ENCODE peak calls at places on chromosomes 1 and 21, in nine cellular contexts. One of them, this sample, is unnamed.

GRCh38 chr1:42429623-42430022 is 26.2 kb downstream of the ZMYND12 start:
- DNase-seq in tibial nerve: no peak
- DNase-seq in AG04450: no peak
- DNase-seq in colonic mucosa: no peak
- DNase-seq in ovary: no peak
- DNase-seq in lower lobe of right lung: no peak
- DNase-seq in transverse colon: no peak
- DNase-seq in GM12878: no peak
- DNase-seq in SJSA1: no peak
- DNase-seq in this sample: no peak

GRCh38 chr1:54221867-54222484 is 22.0 kb downstream of the MRPL37 start:
- DNase-seq in ovary: no peak
- DNase-seq in lower lobe of right lung: no peak
- DNase-seq in AG04450: no peak
- DNase-seq in transverse colon: no peak
- DNase-seq in GM12878: no peak
- DNase-seq in tibial nerve: no peak
- DNase-seq in SJSA1: no peak
- DNase-seq in colonic mucosa: no peak
- DNase-seq in this sample: no peak

GRCh38 chr1:246219508-246220030 is 287.5 kb downstream of the SMYD3 start:
- DNase-seq in lower lobe of right lung: no peak
- DNase-seq in colonic mucosa: no peak
- DNase-seq in SJSA1: no peak
- DNase-seq in tibial nerve: no peak
- DNase-seq in GM12878: no peak
- DNase-seq in ovary: no peak
- DNase-seq in AG04450: no peak
- DNase-seq in transverse colon: no peak
- DNase-seq in this sample: no peak

GRCh38 chr1:215473943-215474342 is 93.2 kb upstream of the KCTD3 start:
- DNase-seq in AG04450: no peak
- DNase-seq in GM12878: no peak
- DNase-seq in ovary: no peak
- DNase-seq in tibial nerve: no peak
- DNase-seq in colonic mucosa: no peak
- DNase-seq in SJSA1: no peak
- DNase-seq in transverse colon: no peak
- DNase-seq in lower lobe of right lung: no peak
- DNase-seq in this sample: no peak

GRCh38 chr1:30525631-30525979 is 197.8 kb downstream of the MATN1 start:
- DNase-seq in AG04450: no peak
- DNase-seq in lower lobe of right lung: no peak
- DNase-seq in SJSA1: peak; percentile 73
- DNase-seq in ovary: no peak
- DNase-seq in GM12878: no peak
- DNase-seq in tibial nerve: no peak
- DNase-seq in transverse colon: no peak
- DNase-seq in colonic mucosa: no peak
- DNase-seq in this sample: no peak

GRCh38 chr1:68384872-68385390 is 64.8 kb downstream of the RPE65 start:
- DNase-seq in tibial nerve: no peak
- DNase-seq in AG04450: peak; percentile 41
- DNase-seq in colonic mucosa: no peak
- DNase-seq in lower lobe of right lung: no peak
- DNase-seq in SJSA1: no peak
- DNase-seq in transverse colon: no peak
- DNase-seq in ovary: no peak
- DNase-seq in GM12878: no peak
- DNase-seq in this sample: no peak

GRCh38 chr1:155117610-155118009 is 10.1 kb upstream of the EFNA1 start:
- DNase-seq in SJSA1: no peak
- DNase-seq in GM12878: no peak
- DNase-seq in transverse colon: no peak
- DNase-seq in ovary: no peak
- DNase-seq in AG04450: no peak
- DNase-seq in tibial nerve: no peak
- DNase-seq in lower lobe of right lung: no peak
- DNase-seq in colonic mucosa: no peak
- DNase-seq in this sample: no peak

GRCh38 chr1:39676951-39677350 is 5.0 kb upstream of the NT5C1A start:
- DNase-seq in AG04450: no peak
- DNase-seq in lower lobe of right lung: peak; percentile 60
- DNase-seq in SJSA1: no peak
- DNase-seq in ovary: no peak
- DNase-seq in colonic mucosa: no peak
- DNase-seq in GM12878: no peak
- DNase-seq in tibial nerve: no peak
- DNase-seq in transverse colon: no peak
- DNase-seq in this sample: no peak

GRCh38 chr21:22174746-22175145 is 1176.5 kb downstream of the NCAM2 start:
- DNase-seq in ovary: no peak
- DNase-seq in SJSA1: no peak
- DNase-seq in GM12878: no peak
- DNase-seq in transverse colon: no peak
- DNase-seq in AG04450: no peak
- DNase-seq in lower lobe of right lung: no peak
- DNase-seq in colonic mucosa: no peak
- DNase-seq in tibial nerve: no peak
- DNase-seq in this sample: no peak

GRCh38 chr21:37338671-37339526 is 27.7 kb upstream of the DYRK1A start:
- DNase-seq in SJSA1: peak; percentile 87
- DNase-seq in ovary: peak; percentile 48
- DNase-seq in AG04450: peak; percentile 70
- DNase-seq in transverse colon: no peak
- DNase-seq in GM12878: no peak
- DNase-seq in tibial nerve: no peak
- DNase-seq in lower lobe of right lung: no peak
- DNase-seq in colonic mucosa: peak; percentile 23
- DNase-seq in this sample: no peak

GRCh38 chr1:46246548-46247432 is 773 bp upstream of the RAD54L start:
- DNase-seq in GM12878: no peak
- DNase-seq in tibial nerve: peak; percentile 17
- DNase-seq in AG04450: no peak
- DNase-seq in ovary: peak; percentile 70
- DNase-seq in lower lobe of right lung: peak; percentile 76
- DNase-seq in SJSA1: peak; percentile 59
- DNase-seq in transverse colon: peak; percentile 65
- DNase-seq in colonic mucosa: peak; percentile 61
- DNase-seq in this sample: peak; percentile 18

GRCh38 chr1:19921310-19921709 is 2.1 kb downstream of the PLA2G2E start:
- DNase-seq in tibial nerve: no peak
- DNase-seq in SJSA1: no peak
- DNase-seq in transverse colon: peak; percentile 64
- DNase-seq in colonic mucosa: peak; percentile 79
- DNase-seq in AG04450: no peak
- DNase-seq in GM12878: no peak
- DNase-seq in ovary: no peak
- DNase-seq in lower lobe of right lung: no peak
- DNase-seq in this sample: no peak

GRCh38 chr1:19922015-19922688 is 1.3 kb downstream of the PLA2G2E start:
- DNase-seq in GM12878: no peak
- DNase-seq in transverse colon: no peak
- DNase-seq in tibial nerve: no peak
- DNase-seq in colonic mucosa: no peak
- DNase-seq in SJSA1: no peak
- DNase-seq in lower lobe of right lung: no peak
- DNase-seq in ovary: no peak
- DNase-seq in AG04450: no peak
- DNase-seq in this sample: no peak

GRCh38 chr1:19918057-19918456 is 5.4 kb downstream of the PLA2G2E start:
- DNase-seq in SJSA1: peak; percentile 75
- DNase-seq in AG04450: peak; percentile 60
- DNase-seq in ovary: peak; percentile 93
- DNase-seq in lower lobe of right lung: peak; percentile 76
- DNase-seq in colonic mucosa: peak; percentile 89
- DNase-seq in transverse colon: peak; percentile 86
- DNase-seq in tibial nerve: peak; percentile 71
- DNase-seq in GM12878: peak; percentile 33
- DNase-seq in this sample: peak; percentile 79

GRCh38 chr1:19923137-19923952 is at the start of gene PLA2G2E:
- DNase-seq in tibial nerve: no peak
- DNase-seq in colonic mucosa: no peak
- DNase-seq in GM12878: no peak
- DNase-seq in ovary: no peak
- DNase-seq in lower lobe of right lung: no peak
- DNase-seq in AG04450: no peak
- DNase-seq in SJSA1: no peak
- DNase-seq in transverse colon: no peak
- DNase-seq in this sample: no peak

GRCh38 chr1:19920132-19920710 is 3.2 kb downstream of the PLA2G2E start:
- DNase-seq in transverse colon: no peak
- DNase-seq in ovary: no peak
- DNase-seq in SJSA1: no peak
- DNase-seq in colonic mucosa: no peak
- DNase-seq in AG04450: no peak
- DNase-seq in tibial nerve: no peak
- DNase-seq in GM12878: no peak
- DNase-seq in lower lobe of right lung: no peak
- DNase-seq in this sample: no peak
- H3K9me3 ChIP-seq in transverse colon: no peaks in the 10 kb centered on the region
- H3K9me3 ChIP-seq in ovary: no peaks in the 10 kb centered on the region
- H3K9me3 ChIP-seq in SJSA1: no peaks in the 10 kb centered on the region
- H3K9me3 ChIP-seq in colonic mucosa: no peaks in the 10 kb centered on the region
- H3K9me3 ChIP-seq in AG04450: no peaks in the 10 kb centered on the region
- H3K9me3 ChIP-seq in tibial nerve: no peaks in the 10 kb centered on the region
- H3K9me3 ChIP-seq in GM12878: no peaks in the 10 kb centered on the region
- H3K9me3 ChIP-seq in lower lobe of right lung: no peaks in the 10 kb centered on the region
- H3K9me3 ChIP-seq in this sample: no peaks in the 10 kb centered on the region

DNA sequence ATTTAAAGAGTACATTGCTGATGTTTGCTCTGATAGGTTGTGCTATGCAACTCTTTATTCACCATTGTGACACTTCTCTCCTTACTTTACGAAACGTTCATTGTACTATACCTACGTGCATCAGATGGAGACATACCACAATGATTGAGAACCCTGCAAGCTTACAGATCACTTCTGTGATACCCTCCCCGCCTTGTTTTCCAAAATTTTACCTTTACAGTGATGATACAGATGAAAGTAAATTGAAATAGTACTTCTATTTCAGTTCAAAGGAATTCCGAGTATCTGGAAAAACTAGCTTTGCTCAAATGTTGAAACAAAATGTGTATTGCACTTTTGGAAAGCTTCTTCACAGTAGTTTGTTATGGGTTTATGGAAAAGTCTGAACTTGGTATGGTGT is 3.3 kb downstream of the OR14K1 start:
- DNase-seq in transverse colon: no peak
- DNase-seq in colonic mucosa: no peak
- DNase-seq in SJSA1: no peak
- DNase-seq in AG04450: no peak
- DNase-seq in GM12878: no peak
- DNase-seq in ovary: no peak
- DNase-seq in tibial nerve: no peak
- DNase-seq in lower lobe of right lung: no peak
- DNase-seq in this sample: no peak
- H3K9me3 ChIP-seq in transverse colon: no peaks in the 10 kb centered on the region
- H3K9me3 ChIP-seq in colonic mucosa: no peaks in the 10 kb centered on the region
- H3K9me3 ChIP-seq in SJSA1: peaks cover 9% of the 10 kb centered on the region
- H3K9me3 ChIP-seq in AG04450: peaks cover 13% of the 10 kb centered on the region
- H3K9me3 ChIP-seq in GM12878: no peaks in the 10 kb centered on the region
- H3K9me3 ChIP-seq in ovary: no peaks in the 10 kb centered on the region
- H3K9me3 ChIP-seq in tibial nerve: no peaks in the 10 kb centered on the region
- H3K9me3 ChIP-seq in lower lobe of right lung: no peaks in the 10 kb centered on the region
- H3K9me3 ChIP-seq in this sample: no peaks in the 10 kb centered on the region

DNA sequence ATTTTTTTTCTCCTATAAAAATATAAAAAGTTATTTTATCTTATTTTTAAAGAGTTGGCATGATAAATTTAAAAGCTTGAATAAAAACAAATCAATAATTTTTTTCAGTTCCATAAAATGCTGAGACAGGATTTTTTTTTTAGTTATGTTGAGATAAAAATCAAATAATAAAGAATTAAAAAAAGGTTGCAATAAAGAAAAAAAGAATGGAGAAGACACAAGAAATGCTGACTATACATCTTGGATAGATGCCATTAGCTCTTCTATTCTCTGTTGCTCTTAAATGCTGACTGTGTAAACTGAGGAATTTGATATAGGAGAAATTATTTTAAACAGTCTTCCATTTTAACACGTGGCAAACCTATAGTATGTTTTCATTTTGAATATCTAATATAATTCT is 2298.5 kb downstream of the MRPL39 start:
- DNase-seq in GM12878: no peak
- DNase-seq in transverse colon: no peak
- DNase-seq in tibial nerve: no peak
- DNase-seq in AG04450: no peak
- DNase-seq in colonic mucosa: no peak
- DNase-seq in SJSA1: no peak
- DNase-seq in lower lobe of right lung: no peak
- DNase-seq in ovary: no peak
- DNase-seq in this sample: no peak
- H3K9me3 ChIP-seq in GM12878: no peaks in the 10 kb centered on the region
- H3K9me3 ChIP-seq in transverse colon: no peaks in the 10 kb centered on the region
- H3K9me3 ChIP-seq in tibial nerve: no peaks in the 10 kb centered on the region
- H3K9me3 ChIP-seq in AG04450: no peaks in the 10 kb centered on the region
- H3K9me3 ChIP-seq in colonic mucosa: no peaks in the 10 kb centered on the region
- H3K9me3 ChIP-seq in SJSA1: peaks cover 6% of the 10 kb centered on the region
- H3K9me3 ChIP-seq in lower lobe of right lung: no peaks in the 10 kb centered on the region
- H3K9me3 ChIP-seq in ovary: no peaks in the 10 kb centered on the region
- H3K9me3 ChIP-seq in this sample: no peaks in the 10 kb centered on the region

GRCh38 chr21:44416193-44416592 is 39.1 kb upstream of the LRRC3 start:
- DNase-seq in tibial nerve: no peak
- DNase-seq in ovary: no peak
- DNase-seq in SJSA1: peak; percentile 34
- DNase-seq in lower lobe of right lung: no peak
- DNase-seq in colonic mucosa: no peak
- DNase-seq in GM12878: no peak
- DNase-seq in AG04450: no peak
- DNase-seq in transverse colon: no peak
- DNase-seq in this sample: no peak

GRCh38 chr21:44420416-44421205 is 34.7 kb upstream of the LRRC3 start:
- DNase-seq in SJSA1: peak; percentile 28
- DNase-seq in lower lobe of right lung: no peak
- DNase-seq in tibial nerve: no peak
- DNase-seq in transverse colon: no peak
- DNase-seq in AG04450: no peak
- DNase-seq in ovary: no peak
- DNase-seq in colonic mucosa: no peak
- DNase-seq in GM12878: no peak
- DNase-seq in this sample: no peak

GRCh38 chr21:44419679-44420078 is 35.6 kb upstream of the LRRC3 start:
- DNase-seq in lower lobe of right lung: no peak
- DNase-seq in ovary: no peak
- DNase-seq in tibial nerve: no peak
- DNase-seq in SJSA1: peak; percentile 21
- DNase-seq in transverse colon: no peak
- DNase-seq in colonic mucosa: no peak
- DNase-seq in GM12878: no peak
- DNase-seq in AG04450: no peak
- DNase-seq in this sample: no peak

GRCh38 chr21:44418876-44419230 is 36.5 kb upstream of the LRRC3 start:
- DNase-seq in tibial nerve: no peak
- DNase-seq in AG04450: no peak
- DNase-seq in ovary: no peak
- DNase-seq in transverse colon: no peak
- DNase-seq in lower lobe of right lung: no peak
- DNase-seq in colonic mucosa: no peak
- DNase-seq in SJSA1: peak; percentile 34
- DNase-seq in GM12878: no peak
- DNase-seq in this sample: no peak

GRCh38 chr21:44418108-44418875 is 37.0 kb upstream of the LRRC3 start:
- DNase-seq in colonic mucosa: no peak
- DNase-seq in transverse colon: no peak
- DNase-seq in tibial nerve: no peak
- DNase-seq in AG04450: no peak
- DNase-seq in SJSA1: peak; percentile 37
- DNase-seq in GM12878: no peak
- DNase-seq in lower lobe of right lung: no peak
- DNase-seq in ovary: no peak
- DNase-seq in this sample: no peak
- H3K9me3 ChIP-seq in colonic mucosa: no peaks in the 10 kb centered on the region
- H3K9me3 ChIP-seq in transverse colon: no peaks in the 10 kb centered on the region
- H3K9me3 ChIP-seq in tibial nerve: no peaks in the 10 kb centered on the region
- H3K9me3 ChIP-seq in AG04450: peaks cover 89% of the 10 kb centered on the region
- H3K9me3 ChIP-seq in SJSA1: peaks cover 4% of the 10 kb centered on the region
- H3K9me3 ChIP-seq in GM12878: no peaks in the 10 kb centered on the region
- H3K9me3 ChIP-seq in lower lobe of right lung: no peaks in the 10 kb centered on the region
- H3K9me3 ChIP-seq in ovary: no peaks in the 10 kb centered on the region
- H3K9me3 ChIP-seq in this sample: no peaks in the 10 kb centered on the region